ENCODE peak calls at places on chromosomes 4 and X, in ten cellular contexts. A, R, F, N, Q, X, E, G, K and L are unnamed samples.

GRCh38 chrX:69133561-69134542 is 31.4 kb downstream of the PJA1 start:
- DNase-seq in A (peak), R (no peak), F (no peak), N (no peak), Q (no peak), X (no peak), E (peak), G (peak), K (no peak), L (no peak)

GRCh38 chr4:27005512-27006246 is 145.0 kb downstream of the STIM2 start:
- DNase-seq in A (no peak), R (peak), F (peak), N (no peak), Q (no peak), X (no peak), E (no peak), G (peak), K (no peak), L (no peak)

GRCh38 chr4:139559692-139560091 is 3.7 kb upstream of the SETD7 start:
- DNase-seq in A (no peak), R (peak), F (no peak), N (no peak), Q (no peak), X (no peak), E (no peak), G (no peak), K (no peak), L (no peak)

GRCh38 chr4:157992038-157992706 is 180.7 kb downstream of the GASK1B start:
- DNase-seq in A (peak), R (peak), F (no peak), N (no peak), Q (no peak), X (no peak), E (peak), G (peak), K (no peak), L (no peak)

GRCh38 chrX:54413753-54414152 is 26.5 kb upstream of the TSR2 start:
- DNase-seq in A (no peak), R (peak), F (no peak), N (no peak), Q (no peak), X (no peak), E (no peak), G (no peak), K (no peak), L (no peak)

GRCh38 chr4:184824081-184824775 is 1.5 kb downstream of the ACSL1 start:
- DNase-seq in A (no peak), R (no peak), F (no peak), N (no peak), Q (no peak), X (no peak), E (no peak), G (peak), K (no peak), L (no peak)

GRCh38 chrX:154751669-154752271 is 893 bp upstream of the GAB3 start:
- DNase-seq in A (no peak), R (no peak), F (no peak), N (no peak), Q (no peak), X (no peak), E (peak), G (peak), K (no peak), L (no peak)

GRCh38 chrX:132004728-132005127 is 18.4 kb upstream of the STK26 start:
- DNase-seq in A (no peak), R (no peak), F (no peak), N (no peak), Q (no peak), X (no peak), E (peak), G (no peak), K (no peak), L (no peak)

GRCh38 chr4:184891765-184892164 is 66.0 kb upstream of the ACSL1 start:
- DNase-seq in A (no peak), R (no peak), F (no peak), N (no peak), Q (no peak), X (no peak), E (no peak), G (no peak), K (no peak), L (no peak)

GRCh38 chr4:107167051-107167450 is 130.9 kb upstream of the DKK2 start:
- DNase-seq in A (no peak), R (no peak), F (no peak), N (no peak), Q (no peak), X (no peak), E (no peak), G (no peak), K (no peak), L (no peak)
- TF ChIP-seq POLR2AphosphoS5 in A (no peak), R (no peak), F (no peak), N (no peak), Q (no peak), X (no peak), E (no peak), G (no peak), K (no peak), L (no peak)

GRCh38 chrX:40174594-40175415 is 77.0 kb upstream of the BCOR start:
- DNase-seq in A (peak), R (peak), F (no peak), N (peak), Q (no peak), X (peak), E (no peak), G (peak), K (no peak), L (peak)
- TF ChIP-seq POLR2AphosphoS5 in A (no peak), R (no peak), F (no peak), N (no peak), Q (no peak), X (no peak), E (no peak), G (no peak), K (no peak), L (no peak)

DNA sequence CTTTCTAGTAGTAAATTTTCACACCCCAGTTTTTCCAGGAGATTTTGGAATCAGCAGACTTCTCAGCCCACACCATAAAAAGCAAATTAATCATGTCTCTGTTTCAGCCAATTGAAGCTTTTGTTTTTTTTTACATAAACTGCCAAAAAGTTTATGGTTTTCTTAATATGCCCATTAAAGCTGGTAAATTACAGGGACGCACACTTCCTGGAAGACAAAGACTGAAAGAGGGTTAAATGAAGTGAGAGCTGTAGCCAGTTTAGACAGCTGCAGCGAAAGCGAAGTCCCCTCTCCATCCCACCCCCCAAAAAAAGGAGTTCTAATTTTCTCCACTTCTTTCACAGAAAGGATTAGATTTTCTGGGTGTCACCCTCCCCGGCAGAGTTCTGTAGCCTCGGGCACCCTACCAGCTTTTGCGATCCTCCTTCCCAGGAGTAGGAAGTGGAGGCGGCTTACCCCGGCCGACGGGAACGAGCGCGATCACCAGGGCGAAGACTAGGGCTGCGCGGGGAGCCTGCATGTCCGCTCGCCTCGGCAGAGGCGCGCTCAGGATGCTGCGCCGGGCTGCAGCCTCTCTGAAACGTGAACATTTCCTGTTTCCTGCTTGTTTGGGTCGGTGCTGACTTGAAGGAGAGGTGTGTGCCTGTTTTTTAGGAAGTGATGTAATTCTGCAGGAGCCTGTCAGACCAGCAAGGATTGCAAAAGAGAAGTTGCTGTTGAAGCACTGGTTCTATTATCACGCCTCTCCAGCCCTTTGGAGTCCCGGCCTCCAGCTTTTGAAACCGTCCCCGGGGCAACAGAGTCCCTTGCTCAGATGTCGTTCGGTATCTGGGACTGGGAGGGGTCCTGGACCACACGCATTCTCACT is at the start of gene TMEM154:
- DNase-seq in A (peak), R (peak), F (no peak), N (peak), Q (peak), X (peak), E (no peak), G (peak), K (no peak), L (peak)
- TF ChIP-seq POLR2AphosphoS5 in A (peak), R (peak), F (no peak), N (peak), Q (peak), X (peak), E (no peak), G (peak), K (peak), L (peak)

GRCh38 chrX:103691059-103691458 is 4.6 kb upstream of the MORF4L2 start:
- DNase-seq in A (no peak), R (no peak), F (no peak), N (no peak), Q (no peak), X (no peak), E (no peak), G (no peak), K (no peak), L (no peak)
- TF ChIP-seq POLR2AphosphoS5 in A (no peak), R (no peak), F (no peak), N (no peak), Q (no peak), X (no peak), E (no peak), G (no peak), K (no peak), L (no peak)